ENCODE peak calls at places on chromosomes 5 and 9, in six cellular contexts. P, J, O, S, W and M are unnamed samples.

GRCh38 chr5:36876965-36877666 is 547 bp downstream of the NIPBL start:
- DNase-seq in P (peak; percentile 58), J (peak; percentile 56), O (peak; percentile 72), S (peak; percentile 90), W (peak; percentile 75), M (peak; percentile 71)

GRCh38 chr5:57442080-57442839 is 40.4 kb downstream of the ACTBL2 start:
- DNase-seq in P (no peak), J (peak; percentile 95), O (peak; percentile 60), S (no peak), W (peak; percentile 44), M (peak; percentile 44)

GRCh38 chr5:37730896-37731455 is 108.9 kb downstream of the GDNF start:
- DNase-seq in P (no peak), J (no peak), O (no peak), S (no peak), W (no peak), M (no peak)

GRCh38 chr9:137429974-137430722 is 7.0 kb downstream of the NOXA1 start:
- DNase-seq in P (no peak), J (no peak), O (no peak), S (peak; percentile 56), W (peak; percentile 44), M (no peak)

GRCh38 chr9:2492161-2492560 is 129.4 kb upstream of the VLDLR start:
- DNase-seq in P (no peak), J (no peak), O (no peak), S (no peak), W (no peak), M (no peak)

GRCh38 chr9:98056403-98057094 is at the start of gene NANS:
- DNase-seq in P (peak; percentile 95), J (peak; percentile 97), O (peak; percentile 96), S (peak; percentile 98), W (peak; percentile 92), M (peak; percentile 80)

GRCh38 chr5:10859393-10860195 is 98.6 kb upstream of the DAP start:
- DNase-seq in P (no peak), J (no peak), O (no peak), S (no peak), W (no peak), M (no peak)

GRCh38 chr5:142839711-142840441 is 69.7 kb downstream of the ARHGAP26 start:
- DNase-seq in P (no peak), J (peak; percentile 29), O (no peak), S (peak; percentile 92), W (no peak), M (no peak)

GRCh38 chr9:133514475-133515239 is 10.1 kb downstream of the MYMK start:
- DNase-seq in P (no peak), J (no peak), O (no peak), S (peak; percentile 97), W (no peak), M (no peak)

GRCh38 chr5:122863721-122864120 is 18.3 kb downstream of the SNX24 start:
- DNase-seq in P (no peak), J (no peak), O (no peak), S (no peak), W (no peak), M (no peak)

GRCh38 chr5:60177596-60177995 is 284.1 kb upstream of the PDE4D start:
- DNase-seq in P (no peak), J (no peak), O (no peak), S (no peak), W (no peak), M (no peak)

GRCh38 chr5:153350192-153350883 is 140.1 kb upstream of the GRIA1 start:
- DNase-seq in P (no peak), J (no peak), O (no peak), S (no peak), W (no peak), M (no peak)

GRCh38 chr5:8340261-8340660 is 471.3 kb downstream of the MTRR start:
- DNase-seq in P (no peak), J (no peak), O (no peak), S (no peak), W (no peak), M (no peak)

GRCh38 chr9:121326924-121327613 is 43.0 kb downstream of the STOM start:
- DNase-seq in P (no peak), J (no peak), O (no peak), S (peak; percentile 66), W (no peak), M (no peak)

GRCh38 chr5:83683836-83684235 is 36.8 kb downstream of the HAPLN1 start:
- DNase-seq in P (no peak), J (no peak), O (no peak), S (no peak), W (no peak), M (no peak)

GRCh38 chr5:179607449-179607931 is 16.0 kb downstream of the HNRNPH1 start:
- DNase-seq in P (no peak), J (no peak), O (no peak), S (peak; percentile 80), W (no peak), M (no peak)

GRCh38 chr9:130954317-130954716 is 15.3 kb upstream of the FIBCD1 start:
- DNase-seq in P (no peak), J (no peak), O (no peak), S (no peak), W (no peak), M (no peak)

GRCh38 chr5:75335952-75336624 is 932 bp upstream of the HMGCR start:
- DNase-seq in P (peak; percentile 85), J (peak; percentile 88), O (peak; percentile 78), S (no peak), W (peak; percentile 88), M (peak; percentile 84)

GRCh38 chr5:30808996-30809395 is 384.5 kb upstream of the CDH6 start:
- DNase-seq in P (no peak), J (peak; percentile 46), O (no peak), S (no peak), W (peak; percentile 32), M (no peak)

GRCh38 chr5:149452665-149453617 is 73.8 kb upstream of the IL17B start:
- DNase-seq in P (peak; percentile 91), J (peak; percentile 96), O (peak; percentile 90), S (peak; percentile 91), W (peak; percentile 58), M (peak; percentile 89)

GRCh38 chr5:96084874-96085545 is 123.4 kb upstream of the ELL2 start:
- DNase-seq in P (no peak), J (no peak), O (peak; percentile 58), S (no peak), W (no peak), M (no peak)

GRCh38 chr9:74499770-74500583 is 2.8 kb downstream of the RORB start:
- DNase-seq in P (no peak), J (no peak), O (no peak), S (peak; percentile 43), W (no peak), M (no peak)

GRCh38 chr5:129460951-129461815 is 1.1 kb downstream of the ADAMTS19 start:
- DNase-seq in P (peak; percentile 44), J (no peak), O (peak; percentile 1), S (peak; percentile 69), W (peak; percentile 32), M (no peak)

GRCh38 chr9:137478613-137479314 is 19.6 kb upstream of the NSMF start:
- DNase-seq in P (peak; percentile 42), J (peak; percentile 24), O (no peak), S (peak; percentile 36), W (no peak), M (peak; percentile 4)

DNA sequence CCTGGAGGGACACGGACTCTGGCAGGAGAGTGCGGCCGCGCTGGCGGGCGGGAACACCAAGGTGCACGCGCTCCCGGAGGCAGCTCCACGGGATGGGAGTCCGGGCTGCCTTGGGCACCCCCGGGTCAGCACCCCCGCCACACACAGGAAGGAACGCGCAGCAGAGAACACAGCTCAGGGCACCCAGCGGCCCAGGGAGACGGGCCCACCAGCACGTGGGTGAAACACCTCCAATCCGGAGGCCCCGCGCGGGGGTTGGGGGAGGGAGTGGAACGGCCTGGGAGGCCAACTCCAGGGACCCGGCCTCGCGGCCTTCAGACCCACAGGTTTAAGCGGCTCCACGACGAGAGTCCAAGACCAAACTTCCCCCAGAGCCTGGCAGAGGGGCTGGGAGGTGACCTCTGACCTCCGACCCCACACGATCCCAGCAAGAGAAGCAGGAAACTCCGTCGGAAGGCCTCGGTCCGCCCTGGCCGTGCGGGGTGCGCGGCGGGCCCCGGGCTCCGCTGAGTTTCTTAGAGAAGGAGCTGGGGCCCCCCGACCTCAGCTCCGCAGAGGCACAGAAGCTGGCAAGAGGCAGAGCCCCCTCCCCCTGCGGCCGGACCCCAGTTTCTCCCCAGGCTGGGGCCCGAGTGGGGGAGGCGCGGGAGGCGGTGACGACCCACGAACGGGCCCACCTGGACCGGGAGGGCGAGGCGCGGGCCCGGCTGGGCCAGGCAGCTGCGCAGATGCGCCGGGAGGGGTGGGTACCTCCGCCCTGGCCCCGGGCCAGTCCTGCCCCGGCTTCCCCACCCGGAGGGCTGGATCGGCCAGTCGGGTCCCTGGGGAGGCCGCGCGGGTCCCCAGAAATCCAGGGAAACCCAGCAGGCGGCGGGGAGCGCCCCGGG is 851 bp downstream of the NACC2 start:
- DNase-seq in P (peak; percentile 52), J (peak; percentile 31), O (peak; percentile 62), S (peak; percentile 92), W (peak; percentile 61), M (no peak)
- H3K4me1 ChIP-seq in P (peaks cover 31% of the 10 kb centered on the region), J (peaks cover 23% of the 10 kb centered on the region), O (peaks cover 35% of the 10 kb centered on the region), S (peaks cover 5% of the 10 kb centered on the region), W (peaks cover 35% of the 10 kb centered on the region), M (peaks cover 4% of the 10 kb centered on the region)

GRCh38 chr5:146334074-146334533 is 4.5 kb upstream of the POU4F3 start:
- DNase-seq in P (no peak), J (no peak), O (no peak), S (no peak), W (no peak), M (no peak)
- H3K27me3 ChIP-seq in P (peaks cover 62% of the 10 kb centered on the region), J (peaks cover 70% of the 10 kb centered on the region), O (peaks cover 46% of the 10 kb centered on the region), S (no peaks in the 10 kb centered on the region), W (peaks cover 96% of the 10 kb centered on the region), M (peaks cover 99% of the 10 kb centered on the region)

DNA sequence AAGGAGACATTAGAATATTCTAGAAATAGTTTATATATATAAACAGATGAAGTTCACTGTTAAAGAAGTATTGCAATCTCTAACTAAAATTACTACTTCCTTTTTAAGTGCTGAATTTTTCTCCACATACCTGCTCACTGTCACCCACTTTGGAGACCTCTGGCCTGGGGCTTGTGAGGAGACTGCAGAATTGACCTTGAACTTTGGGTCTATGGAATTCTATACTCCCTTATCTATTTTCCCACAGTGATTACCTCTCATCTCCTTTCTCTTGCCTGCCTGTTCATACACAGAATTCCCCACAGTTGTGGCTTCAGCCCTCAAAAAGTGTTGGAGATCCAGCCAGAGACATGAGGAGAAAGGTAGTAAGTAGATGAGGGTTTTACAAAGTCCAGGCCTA is 45.4 kb downstream of the LARP1 start:
- DNase-seq in P (no peak), J (no peak), O (no peak), S (no peak), W (no peak), M (no peak)
- H3K4me1 ChIP-seq in P (no peaks in the 10 kb centered on the region), J (peaks cover 8% of the 10 kb centered on the region), O (no peaks in the 10 kb centered on the region), S (no peaks in the 10 kb centered on the region), W (no peaks in the 10 kb centered on the region), M (no peaks in the 10 kb centered on the region)

GRCh38 chr9:129750010-129750409 is 2.8 kb downstream of the PTGES start:
- DNase-seq in P (peak; percentile 99), J (no peak), O (peak; percentile 73), S (no peak), W (no peak), M (peak; percentile 82)
- H3K27me3 ChIP-seq in P (no peaks in the 10 kb centered on the region), J (no peaks in the 10 kb centered on the region), O (no peaks in the 10 kb centered on the region), S (no peaks in the 10 kb centered on the region), W (no peaks in the 10 kb centered on the region), M (no peaks in the 10 kb centered on the region)

GRCh38 chr5:97907611-97908400 is 724.8 kb upstream of the RIOK2 start:
- DNase-seq in P (peak; percentile 92), J (no peak), O (peak; percentile 12), S (no peak), W (no peak), M (no peak)
- H3K4me1 ChIP-seq in P (no peaks in the 10 kb centered on the region), J (no peaks in the 10 kb centered on the region), O (peaks cover 3% of the 10 kb centered on the region), S (no peaks in the 10 kb centered on the region), W (no peaks in the 10 kb centered on the region), M (peaks cover 8% of the 10 kb centered on the region)